ENCODE peak calls at places on chromosomes 3 and 15, in six cellular contexts. C, L, G, K, Z and X are unnamed samples.

GRCh38 chr3:148158210-148158609 is 539.5 kb upstream of the AGTR1 start:
- DNase-seq in K (no peak), G (no peak), C (no peak), Z (no peak), L (no peak), X (peak; percentile 4)

GRCh38 chr3:64143399-64144130 is 81.7 kb downstream of the PRICKLE2 start:
- DNase-seq in Z (no peak), G (no peak), C (no peak), L (no peak), K (no peak), X (no peak)

GRCh38 chr3:98501270-98501669 is 3.8 kb downstream of the OR5K2 start:
- DNase-seq in L (no peak), Z (no peak), K (no peak), G (no peak), C (no peak), X (no peak)

GRCh38 chr3:12638105-12638504 is 25.8 kb downstream of the RAF1 start:
- DNase-seq in Z (no peak), C (no peak), L (no peak), K (no peak), G (no peak), X (no peak)

GRCh38 chr3:33786565-33787327 is 11.7 kb upstream of the PDCD6IP start:
- DNase-seq in L (no peak), G (no peak), Z (no peak), K (no peak), C (no peak), X (no peak)

GRCh38 chr15:63596666-63597032 is 538 bp upstream of the FBXL22 start:
- DNase-seq in C (no peak), Z (no peak), K (no peak), G (peak; percentile 12), L (no peak), X (no peak)

GRCh38 chr3:40914475-40914874 is 284.8 kb upstream of the CTNNB1 start:
- DNase-seq in G (no peak), Z (no peak), C (no peak), K (no peak), L (no peak), X (no peak)

GRCh38 chr3:12308517-12308916 is 19.6 kb downstream of the PPARG start:
- DNase-seq in G (peak; percentile 93), C (no peak), Z (no peak), K (no peak), L (no peak), X (peak; percentile 83)

GRCh38 chr3:197533396-197534347 is 22.1 kb downstream of the BDH1 start:
- DNase-seq in C (no peak), Z (no peak), K (no peak), L (no peak), G (no peak), X (no peak)

GRCh38 chr3:127182848-127183714 is 9.8 kb upstream of the PRR23E start:
- DNase-seq in G (no peak), K (no peak), L (peak; percentile 40), Z (no peak), C (no peak), X (no peak)

GRCh38 chr3:69219101-69219708 is 96.8 kb upstream of the LMOD3 start:
- DNase-seq in K (no peak), Z (no peak), G (no peak), L (no peak), C (no peak), X (no peak)

GRCh38 chr3:143648708-143649107 is 199.6 kb downstream of the SLC9A9 start:
- DNase-seq in L (no peak), C (no peak), K (no peak), G (no peak), Z (no peak), X (no peak)

GRCh38 chr15:29135702-29136426 is 133.8 kb downstream of the NSMCE3 start:
- DNase-seq in K (peak; percentile 35), Z (no peak), G (no peak), L (peak; percentile 57), C (no peak), X (no peak)

GRCh38 chr3:46695177-46695961 is 1.9 kb upstream of the ALS2CL start:
- DNase-seq in C (peak; percentile 90), G (no peak), K (no peak), Z (peak; percentile 55), L (peak; percentile 83), X (no peak)

GRCh38 chr15:64596701-64597468 is 136.5 kb downstream of the ZNF609 start:
- DNase-seq in Z (no peak), G (no peak), L (no peak), C (no peak), K (no peak), X (no peak)

GRCh38 chr15:94232107-94232506 is 746 bp downstream of the MCTP2 start:
- DNase-seq in C (no peak), L (no peak), Z (peak; percentile 78), G (no peak), K (no peak), X (no peak)

GRCh38 chr15:43483306-43484128 is 9.4 kb downstream of the TP53BP1 start:
- DNase-seq in L (no peak), Z (peak; percentile 45), C (no peak), K (no peak), G (no peak), X (no peak)

GRCh38 chr3:187098925-187099512 is 40.3 kb downstream of the RPL39L start:
- DNase-seq in K (no peak), C (no peak), Z (no peak), L (no peak), G (no peak), X (no peak)

GRCh38 chr3:17602126-17602525 is 140.3 kb downstream of the TBC1D5 start:
- DNase-seq in G (no peak), C (no peak), Z (no peak), L (no peak), K (no peak), X (no peak)

GRCh38 chr15:40812721-40813425 is 5.6 kb upstream of the DNAJC17 start:
- DNase-seq in Z (no peak), L (no peak), K (no peak), G (no peak), C (no peak), X (no peak)

GRCh38 chr3:49469876-49470713 is at the start of gene DAG1:
- DNase-seq in Z (peak; percentile 97), L (peak; percentile 99), K (peak; percentile 99), G (no peak), C (peak; percentile 95), X (peak; percentile 79)

DNA sequence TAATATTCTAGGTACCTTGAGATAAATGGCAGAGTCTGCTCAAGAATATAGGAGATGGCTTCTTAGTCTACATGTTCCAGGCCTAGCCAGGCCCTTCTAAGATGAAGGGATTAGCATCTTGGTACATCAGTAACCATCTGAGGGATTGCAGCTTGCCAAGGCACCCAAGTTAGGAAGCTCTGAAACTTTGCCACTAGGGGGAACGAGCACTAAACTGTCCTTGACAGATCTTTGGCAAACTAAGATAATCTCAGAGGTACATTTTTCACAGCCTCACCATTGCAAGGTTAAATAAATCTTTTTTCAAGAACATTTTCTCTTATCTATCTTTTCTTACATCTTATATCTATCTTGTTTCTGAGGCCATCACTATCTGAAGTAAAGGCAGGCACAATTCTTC is 351.2 kb downstream of the RAP2B start:
- DNase-seq in C (no peak), K (no peak), L (no peak), Z (peak; percentile 26), G (no peak), X (no peak)
- TF ChIP-seq CTCF in C (no peak), K (no peak), L (no peak), Z (peak; percentile 66), G (peak; percentile 16), X (no peak)

DNA sequence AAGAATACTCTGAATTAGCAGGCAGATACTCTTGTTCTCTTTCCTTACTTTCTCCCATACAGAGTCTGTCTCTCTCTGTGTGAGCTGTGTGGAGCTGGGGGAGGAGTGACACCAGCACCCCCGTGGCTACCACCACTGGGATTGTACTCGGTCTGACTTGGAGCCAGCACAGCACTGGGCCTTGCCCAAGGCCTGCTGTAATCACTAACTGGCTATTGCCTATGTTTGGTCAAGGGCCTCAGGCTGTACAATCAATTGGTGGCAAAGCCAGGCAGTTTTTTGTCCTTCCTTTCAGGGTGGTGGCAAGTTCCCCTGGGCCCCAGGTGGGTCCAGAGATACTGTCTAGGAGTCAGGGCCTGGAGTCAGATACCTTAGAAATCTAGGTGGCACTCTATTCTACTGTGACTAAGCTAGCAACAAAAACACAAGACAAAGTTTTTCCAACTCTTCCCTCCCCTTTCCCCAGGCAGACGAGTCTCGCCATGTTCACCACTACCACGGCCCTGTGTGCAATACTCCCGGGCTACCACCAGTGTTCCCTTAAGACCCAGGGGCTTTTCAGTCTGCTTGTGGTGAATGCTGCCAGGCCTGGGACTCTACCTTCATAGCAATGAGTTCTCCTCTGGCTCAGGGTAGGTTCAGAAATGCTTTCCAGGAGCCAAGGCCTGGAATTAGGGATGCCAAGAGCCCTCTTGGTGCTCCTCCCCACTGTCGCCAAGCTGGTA is 151.8 kb downstream of the KCNAB1 start:
- DNase-seq in K (no peak), Z (no peak), L (no peak), C (no peak), G (no peak), X (no peak)
- TF ChIP-seq CTCF in K (no peak), Z (no peak), L (no peak), C (no peak), G (no peak), X (no peak)

DNA sequence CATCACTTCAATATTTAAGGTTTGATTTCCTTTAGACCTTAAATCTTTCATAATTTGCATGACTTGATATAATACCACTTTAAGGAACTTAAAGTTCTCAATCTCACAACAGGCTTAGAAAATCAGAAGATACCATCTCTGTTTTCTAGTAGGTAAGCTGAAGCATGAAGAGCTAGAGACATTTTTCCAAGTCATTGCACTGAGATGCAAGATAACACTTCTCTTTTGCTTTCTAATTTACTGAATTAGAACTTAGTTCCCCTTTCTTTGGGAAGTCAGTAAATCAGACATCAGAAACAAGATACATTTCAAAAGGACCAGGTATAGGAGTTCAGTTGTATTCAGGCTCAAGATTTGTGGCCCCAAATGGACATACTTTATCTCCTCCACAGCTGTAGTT is 79.7 kb downstream of the DZIP3 start:
- DNase-seq in C (no peak), Z (no peak), G (no peak), L (no peak), K (no peak), X (no peak)
- TF ChIP-seq CTCF in C (no peak), Z (no peak), G (no peak), L (no peak), K (no peak), X (no peak)

GRCh38 chr15:78914027-78914764 is 30.6 kb downstream of the CTSH start:
- DNase-seq in G (no peak), K (no peak), C (no peak), L (peak; percentile 91), Z (no peak), X (no peak)
- TF ChIP-seq CTCF in G (peak; percentile 32), K (peak; percentile 45), C (no peak), L (peak; percentile 43), Z (peak; percentile 54), X (peak; percentile 53)

DNA sequence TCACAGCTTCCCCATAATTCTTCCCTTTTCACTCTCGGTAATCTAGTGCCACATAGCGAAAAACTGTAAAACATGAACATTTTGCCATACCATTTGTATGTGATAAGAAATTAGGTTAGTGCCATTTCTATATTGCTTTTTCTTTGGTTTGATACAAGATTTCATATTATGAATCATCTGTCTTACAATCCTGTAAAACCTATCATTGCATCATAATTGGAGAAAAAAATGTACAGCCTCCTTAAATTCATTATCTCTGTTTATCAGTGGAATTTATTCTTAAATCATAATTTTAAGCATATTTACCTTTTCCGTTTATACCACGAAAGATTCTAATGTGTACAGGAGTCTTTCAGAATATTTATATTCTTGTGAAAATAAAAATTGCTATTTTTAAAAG is 23.8 kb downstream of the SEC62 start:
- DNase-seq in G (no peak), C (no peak), K (no peak), L (no peak), Z (no peak), X (no peak)
- TF ChIP-seq CTCF in G (no peak), C (no peak), K (no peak), L (no peak), Z (no peak), X (no peak)